ENCODE peak calls at places on chromosome X, in five cellular contexts. N is A549, S is GM12878, D is K562, Z is H1. V is an unnamed sample.

GRCh38 chrX:121598356-121598755 is 550.9 kb downstream of the GLUD2 start:
- DNase-seq in S (no peak), Z (no peak), N (no peak), D (no peak), V (no peak)

GRCh38 chrX:31547816-31548215 is 476.0 kb upstream of the FTHL17 start:
- DNase-seq in N (no peak), Z (no peak), S (no peak), D (no peak), V (no peak)

GRCh38 chrX:40366661-40367060 is 214.1 kb upstream of the ATP6AP2 start:
- DNase-seq in D (no peak), Z (no peak), S (no peak), N (no peak), V (no peak)

GRCh38 chrX:40402771-40403533 is 177.8 kb upstream of the ATP6AP2 start:
- DNase-seq in N (peak), Z (no peak), S (no peak), D (peak), V (no peak)

GRCh38 chrX:153993978-153994377 is 21.4 kb downstream of the TMEM187 start:
- DNase-seq in S (no peak), D (no peak), N (no peak), Z (no peak), V (no peak)

GRCh38 chrX:52574416-52575275 is 57.8 kb upstream of the XAGE1B start:
- DNase-seq in N (peak), D (peak), S (peak), Z (peak), V (peak)

GRCh38 chrX:148930330-148930729 is 429.9 kb downstream of the AFF2 start:
- DNase-seq in N (no peak), S (no peak), D (no peak), Z (no peak), V (no peak)

GRCh38 chrX:19682712-19683331 is 167.5 kb upstream of the MAP3K15 start:
- DNase-seq in S (no peak), Z (no peak), N (no peak), D (no peak), V (no peak)

GRCh38 chrX:118220509-118220908 is 103.9 kb upstream of the KLHL13 start:
- DNase-seq in N (no peak), Z (no peak), S (no peak), D (no peak), V (no peak)

GRCh38 chrX:116395752-116396151 is 40.7 kb upstream of the SLC6A14 start:
- DNase-seq in S (no peak), Z (no peak), N (no peak), D (no peak), V (no peak)

GRCh38 chrX:68841251-68842049 is 12.6 kb downstream of the EFNB1 start:
- DNase-seq in N (no peak), Z (no peak), D (no peak), S (no peak), V (no peak)

GRCh38 chrX:94751611-94752010 is 1077.6 kb downstream of the FAM133A start:
- DNase-seq in D (no peak), Z (no peak), N (no peak), S (no peak), V (no peak)

GRCh38 chrX:26414534-26414933 is 198.6 kb downstream of the MAGEB5 start:
- DNase-seq in S (no peak), D (no peak), Z (no peak), N (no peak), V (no peak)

GRCh38 chrX:130793966-130794365 is 109.0 kb downstream of the ENOX2 start:
- DNase-seq in Z (no peak), S (no peak), D (no peak), N (no peak), V (no peak)

GRCh38 chrX:77434949-77435348 is 12.2 kb upstream of the FGF16 start:
- DNase-seq in Z (no peak), N (no peak), D (no peak), S (no peak), V (no peak)

GRCh38 chrX:109797311-109797975 is 64.4 kb upstream of the ACSL4 start:
- DNase-seq in S (no peak), Z (no peak), D (no peak), N (no peak), V (peak)

GRCh38 chrX:114162068-114162735 is 421.7 kb upstream of the HTR2C start:
- DNase-seq in Z (peak), N (no peak), D (peak), S (no peak), V (peak)
- TF ChIP-seq HDAC2 in Z (no peak), N (no peak), D (no peak), S (no peak), V (no peak)

GRCh38 chrX:131830400-131831184 is 192.5 kb upstream of the STK26 start:
- DNase-seq in N (no peak), S (peak), Z (peak), D (peak), V (peak)
- TF ChIP-seq EP300 in N (no peak), S (no peak), Z (no peak), D (peak), V (no peak)

DNA sequence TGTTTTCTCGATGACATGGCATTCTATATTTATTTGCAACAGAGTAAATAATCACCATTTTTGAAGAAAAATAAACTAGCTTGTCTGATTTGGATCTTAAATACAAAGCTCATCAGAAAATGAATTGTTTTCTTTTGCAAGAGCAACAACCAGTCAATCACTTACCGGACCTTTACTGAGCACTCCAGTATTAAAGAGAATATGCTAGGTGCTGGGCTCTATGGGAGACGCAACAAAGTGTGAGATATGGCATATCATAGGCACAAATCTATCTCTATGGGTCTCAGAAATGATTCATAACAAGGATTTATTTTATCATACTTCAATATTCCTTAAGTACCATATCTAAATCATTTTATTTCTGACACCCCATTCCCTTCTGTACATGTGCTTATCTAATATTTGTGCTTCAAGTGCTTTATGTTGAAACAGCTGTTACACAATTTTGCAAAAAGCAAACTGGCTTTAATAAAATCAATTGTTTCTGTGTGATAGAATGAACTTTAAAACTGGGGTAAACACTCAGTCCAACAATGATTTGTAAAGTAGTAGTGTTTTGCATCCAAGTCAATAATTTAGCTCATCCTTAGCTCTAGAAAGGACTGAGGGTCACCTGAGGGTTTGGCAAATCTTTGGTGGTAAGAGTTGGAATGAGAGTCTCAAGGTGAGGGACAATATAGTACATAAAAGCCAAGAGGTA is 88.4 kb upstream of the SPANXB1 start:
- DNase-seq in N (no peak), S (no peak), Z (no peak), D (no peak), V (no peak)
- TF ChIP-seq HDAC2 in N (no peak), S (no peak), Z (no peak), D (no peak), V (no peak)

DNA sequence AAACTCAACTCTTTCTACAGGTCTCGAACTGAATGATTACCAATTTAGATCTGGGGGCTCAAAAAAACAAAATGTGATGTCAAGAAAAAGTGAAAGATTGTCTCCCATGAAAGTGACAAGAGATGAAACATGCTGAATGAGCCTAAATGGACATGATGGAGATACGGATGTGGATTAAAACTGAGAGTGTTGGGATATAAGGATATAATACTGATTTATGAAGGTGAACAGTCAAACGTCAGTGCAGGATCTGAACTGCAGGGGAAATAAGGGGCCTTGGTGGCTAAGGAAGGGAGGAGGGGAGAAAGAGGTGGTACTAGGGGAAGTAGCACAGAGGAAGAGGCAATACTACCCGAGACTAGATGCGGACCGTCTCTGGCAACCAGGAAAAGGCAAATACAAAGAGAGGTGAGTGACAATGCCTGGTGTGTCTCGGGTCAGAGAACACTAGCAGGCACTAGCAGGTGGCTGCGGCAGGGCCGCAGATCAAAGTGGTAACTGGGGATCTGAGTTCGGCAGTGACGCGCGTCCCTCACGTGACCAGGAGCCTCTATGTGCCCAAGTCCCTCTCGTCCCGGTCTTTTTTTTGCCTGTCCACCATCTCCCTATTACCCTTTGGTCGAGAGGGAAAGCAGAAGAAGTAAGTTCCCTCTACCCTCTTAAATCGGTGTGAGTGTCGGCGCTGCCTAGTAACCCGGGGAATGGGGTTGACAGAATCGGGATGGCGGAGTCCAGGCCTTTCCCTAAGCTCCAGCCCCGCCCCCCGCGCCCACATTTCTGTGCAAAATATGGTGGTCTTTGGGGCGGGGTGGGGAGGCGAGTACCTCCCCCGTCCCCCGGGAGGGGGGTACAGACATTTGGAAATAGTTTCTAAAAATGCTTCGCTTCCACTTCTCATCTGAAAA is at the start of gene TCEAL1:
- DNase-seq in N (no peak), S (no peak), Z (peak), D (peak), V (peak)
- TF ChIP-seq EP300 in N (no peak), S (no peak), Z (no peak), D (no peak), V (no peak)

GRCh38 chrX:2984342-2984741 is 22.0 kb upstream of the ARSH start:
- DNase-seq in D (no peak), Z (no peak), N (no peak), S (no peak), V (no peak)

DNA sequence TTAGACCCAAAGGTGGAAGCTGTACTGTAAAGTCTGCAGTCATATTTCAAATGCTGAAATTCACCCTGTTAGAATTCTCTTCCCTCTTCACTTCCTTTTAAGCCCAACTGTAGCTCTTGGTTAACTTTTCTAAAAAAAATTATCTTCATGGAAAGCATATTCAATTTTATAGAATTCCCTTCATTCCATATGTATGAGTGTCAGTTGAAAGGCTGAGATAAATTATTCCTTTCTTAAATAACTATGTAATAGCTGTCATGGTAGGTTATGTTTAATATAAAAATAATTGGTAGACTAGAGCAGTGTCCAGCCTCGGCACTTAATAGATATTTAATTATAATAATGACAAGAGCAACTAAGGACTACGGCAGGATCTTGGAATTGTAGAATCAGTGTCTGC is 16.8 kb upstream of the ARSH start:
- DNase-seq in Z (no peak), N (no peak), S (no peak), D (no peak), V (no peak)
- TF ChIP-seq HDAC2 in Z (no peak), N (no peak), S (no peak), D (no peak), V (no peak)

GRCh38 chrX:38304010-38304409 is 23.3 kb downstream of the RPGR start:
- DNase-seq in D (peak), S (no peak), N (no peak), Z (no peak), V (peak)

GRCh38 chrX:38311743-38312142 is 15.6 kb downstream of the RPGR start:
- DNase-seq in S (no peak), N (no peak), D (no peak), Z (no peak), V (no peak)

DNA sequence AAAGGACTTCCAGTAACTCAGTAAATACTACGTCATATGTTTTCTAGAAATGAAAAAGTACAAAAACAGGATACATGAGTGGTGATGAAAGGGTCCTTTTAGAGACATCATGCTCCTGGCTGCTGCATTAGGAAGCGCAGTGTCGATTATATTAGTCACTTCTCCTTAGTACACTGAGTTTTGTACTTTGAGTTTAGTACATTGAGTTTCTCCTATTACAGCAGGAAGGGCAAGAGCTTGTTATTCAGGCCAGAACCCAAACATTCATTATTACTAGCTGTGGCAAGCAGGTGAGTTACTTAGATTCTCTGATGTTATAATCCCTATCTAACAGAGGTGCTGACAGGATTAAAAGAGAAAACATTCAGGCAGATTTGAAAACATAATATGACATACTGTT is 21.3 kb downstream of the RPGR start:
- DNase-seq in Z (no peak), D (no peak), S (no peak), N (no peak), V (peak)
- TF ChIP-seq EP300 in Z (no peak), D (no peak), S (no peak), N (no peak), V (no peak)

DNA sequence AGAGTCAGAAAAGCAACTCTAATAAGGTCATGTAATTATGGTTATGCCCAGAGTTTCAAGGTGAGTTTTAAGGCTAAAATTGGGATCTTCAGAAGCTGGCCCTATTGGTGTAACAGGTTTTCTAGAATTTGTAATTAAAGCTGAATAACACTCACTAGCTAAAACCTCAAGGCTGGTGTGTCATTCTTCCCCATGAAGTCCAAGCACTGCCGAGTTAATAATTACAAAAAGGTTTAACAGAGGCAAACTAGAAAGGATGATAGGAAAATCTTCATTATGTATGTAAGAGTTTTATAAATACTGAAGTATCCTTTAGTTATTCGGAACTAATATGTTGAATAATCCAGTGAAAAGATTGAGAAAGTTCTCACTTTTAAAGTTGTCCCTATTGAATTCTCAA is 34.3 kb downstream of the MXRA5 start:
- DNase-seq in D (no peak), Z (no peak), N (no peak), S (no peak), V (no peak)
- TF ChIP-seq HDAC2 in D (no peak), Z (no peak), N (no peak), S (no peak), V (no peak)

DNA sequence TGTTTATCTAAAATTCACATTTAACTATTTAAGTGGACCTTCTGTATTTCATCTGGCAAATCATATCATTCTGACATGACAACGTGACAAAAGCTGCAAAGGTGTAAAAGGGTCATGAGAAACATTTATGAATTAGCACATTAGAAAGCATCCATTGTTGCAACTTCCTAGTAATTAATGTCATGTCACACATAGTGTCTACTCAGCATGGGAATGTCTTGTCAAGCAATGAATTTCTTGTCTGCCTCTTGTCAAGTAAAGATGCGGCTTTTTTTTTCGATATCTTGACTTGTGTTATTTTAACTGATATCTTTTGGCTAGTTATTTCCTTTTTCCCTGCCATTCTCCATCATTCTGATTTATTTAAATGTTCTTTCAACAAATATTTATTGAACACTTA is 463.5 kb upstream of the CXorf51B start:
- DNase-seq in S (no peak), N (no peak), Z (no peak), D (no peak), V (no peak)
- TF ChIP-seq EP300 in S (no peak), N (no peak), Z (no peak), D (no peak), V (no peak)

DNA sequence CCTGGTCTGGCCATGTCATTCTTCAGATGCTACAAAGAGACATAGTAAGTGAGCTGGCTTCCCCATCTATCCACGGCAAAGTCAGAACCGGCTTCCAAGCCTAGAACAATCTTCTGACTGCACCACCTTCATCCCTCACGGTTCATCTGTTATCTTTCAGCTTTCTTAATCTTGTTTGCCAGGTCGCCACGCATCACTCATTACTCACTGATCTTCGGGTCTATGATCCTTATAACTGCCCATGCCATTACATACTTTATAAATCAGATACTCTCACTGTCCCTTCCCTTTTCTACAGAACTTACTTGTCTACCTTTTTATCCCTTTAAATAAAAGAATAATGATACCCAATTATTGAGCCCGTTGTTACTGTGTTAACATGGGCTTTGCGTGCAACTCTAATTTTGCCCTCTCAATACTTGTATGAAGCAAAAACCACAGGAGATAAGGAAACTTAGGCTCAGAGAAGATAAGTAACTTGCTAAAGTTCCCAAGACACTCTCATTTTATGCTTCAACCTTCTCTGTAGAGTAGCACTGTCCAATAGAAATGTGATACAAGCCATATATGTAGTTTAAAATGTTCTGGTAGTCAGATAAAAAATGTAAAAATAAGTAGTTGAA is 171.7 kb downstream of the AMELX start:
- DNase-seq in Z (no peak), D (peak), N (no peak), S (no peak), V (no peak)
- TF ChIP-seq HDAC2 in Z (no peak), D (peak), N (no peak), S (no peak), V (no peak)

DNA sequence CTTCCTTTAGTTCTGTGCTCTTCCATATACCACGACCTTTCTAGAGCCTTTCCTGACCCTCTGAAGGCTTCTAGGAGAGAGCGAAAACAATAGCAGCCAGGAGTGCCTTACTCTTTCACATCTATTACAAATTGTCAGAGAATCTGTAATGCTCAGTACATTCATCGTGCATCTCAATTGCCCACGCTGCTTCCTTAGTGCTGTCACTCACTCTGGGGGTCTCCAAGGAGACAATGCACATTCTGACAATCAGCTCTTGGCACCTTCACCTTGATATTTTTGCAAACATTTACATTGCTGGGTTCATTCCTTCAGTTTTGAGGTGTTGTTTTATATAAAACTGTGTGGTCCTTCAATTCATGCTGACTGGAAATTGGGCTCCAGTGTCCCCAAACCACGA is 110.1 kb upstream of the GPR101 start:
- DNase-seq in N (no peak), D (no peak), S (no peak), Z (no peak), V (no peak)
- TF ChIP-seq EP300 in N (no peak), D (no peak), S (no peak), Z (no peak), V (no peak)